ENCODE peak calls at places on chromosomes 7 and 10, in eight cellular contexts. One of them, this sample, is unnamed.

GRCh38 chr10:72812798-72813430 is 80.6 kb upstream of the OIT3 start:
- DNase-seq in H54: peak
- DNase-seq in stimulated activated naive CD8-positive, alpha-beta T cell treated with anti-CD3 and anti-CD28 coated beads, Interleukin-15, amount 100 ng/mL, for 72 hours: no peak
- DNase-seq in stimulated activated CD4-positive, alpha-beta T cell treated with anti-CD3 and anti-CD28 coated beads, Interleukin-12 subunit alpha, Interleukin-12 subunit beta, amount 100 ng/mL, for 4 hours: no peak
- DNase-seq in cardiac muscle cell: no peak
- DNase-seq in mucosa of descending colon: no peak
- DNase-seq in hippocampal formation: no peak
- DNase-seq in NCI-H460: no peak
- DNase-seq in this sample: no peak

GRCh38 chr10:61476529-61476928 is 23.3 kb upstream of the TMEM26 start:
- DNase-seq in hippocampal formation: no peak
- DNase-seq in NCI-H460: no peak
- DNase-seq in stimulated activated CD4-positive, alpha-beta T cell treated with anti-CD3 and anti-CD28 coated beads, Interleukin-12 subunit alpha, Interleukin-12 subunit beta, amount 100 ng/mL, for 4 hours: no peak
- DNase-seq in stimulated activated naive CD8-positive, alpha-beta T cell treated with anti-CD3 and anti-CD28 coated beads, Interleukin-15, amount 100 ng/mL, for 72 hours: no peak
- DNase-seq in mucosa of descending colon: no peak
- DNase-seq in cardiac muscle cell: no peak
- DNase-seq in H54: no peak
- DNase-seq in this sample: no peak

GRCh38 chr7:159118623-159119022 is 26.0 kb downstream of the VIPR2 start:
- DNase-seq in hippocampal formation: no peak
- DNase-seq in stimulated activated naive CD8-positive, alpha-beta T cell treated with anti-CD3 and anti-CD28 coated beads, Interleukin-15, amount 100 ng/mL, for 72 hours: no peak
- DNase-seq in cardiac muscle cell: no peak
- DNase-seq in NCI-H460: no peak
- DNase-seq in H54: no peak
- DNase-seq in stimulated activated CD4-positive, alpha-beta T cell treated with anti-CD3 and anti-CD28 coated beads, Interleukin-12 subunit alpha, Interleukin-12 subunit beta, amount 100 ng/mL, for 4 hours: no peak
- DNase-seq in mucosa of descending colon: no peak
- DNase-seq in this sample: no peak

GRCh38 chr10:24866615-24867583 is 85.5 kb downstream of the PRTFDC1 start:
- DNase-seq in H54: peak
- DNase-seq in mucosa of descending colon: no peak
- DNase-seq in hippocampal formation: peak
- DNase-seq in NCI-H460: peak
- DNase-seq in stimulated activated CD4-positive, alpha-beta T cell treated with anti-CD3 and anti-CD28 coated beads, Interleukin-12 subunit alpha, Interleukin-12 subunit beta, amount 100 ng/mL, for 4 hours: no peak
- DNase-seq in stimulated activated naive CD8-positive, alpha-beta T cell treated with anti-CD3 and anti-CD28 coated beads, Interleukin-15, amount 100 ng/mL, for 72 hours: no peak
- DNase-seq in cardiac muscle cell: no peak
- DNase-seq in this sample: no peak

GRCh38 chr7:155745737-155746136 is 66.5 kb downstream of the SHH start:
- DNase-seq in cardiac muscle cell: no peak
- DNase-seq in stimulated activated naive CD8-positive, alpha-beta T cell treated with anti-CD3 and anti-CD28 coated beads, Interleukin-15, amount 100 ng/mL, for 72 hours: no peak
- DNase-seq in mucosa of descending colon: no peak
- DNase-seq in stimulated activated CD4-positive, alpha-beta T cell treated with anti-CD3 and anti-CD28 coated beads, Interleukin-12 subunit alpha, Interleukin-12 subunit beta, amount 100 ng/mL, for 4 hours: no peak
- DNase-seq in H54: no peak
- DNase-seq in hippocampal formation: no peak
- DNase-seq in NCI-H460: no peak
- DNase-seq in this sample: no peak

GRCh38 chr7:12770227-12770975 is 83.0 kb downstream of the ARL4A start:
- DNase-seq in NCI-H460: no peak
- DNase-seq in stimulated activated CD4-positive, alpha-beta T cell treated with anti-CD3 and anti-CD28 coated beads, Interleukin-12 subunit alpha, Interleukin-12 subunit beta, amount 100 ng/mL, for 4 hours: no peak
- DNase-seq in H54: no peak
- DNase-seq in mucosa of descending colon: no peak
- DNase-seq in hippocampal formation: no peak
- DNase-seq in cardiac muscle cell: no peak
- DNase-seq in stimulated activated naive CD8-positive, alpha-beta T cell treated with anti-CD3 and anti-CD28 coated beads, Interleukin-15, amount 100 ng/mL, for 72 hours: no peak
- DNase-seq in this sample: no peak

GRCh38 chr7:73992104-73992562 is 35.8 kb upstream of the ELN start:
- DNase-seq in mucosa of descending colon: peak
- DNase-seq in NCI-H460: no peak
- DNase-seq in stimulated activated naive CD8-positive, alpha-beta T cell treated with anti-CD3 and anti-CD28 coated beads, Interleukin-15, amount 100 ng/mL, for 72 hours: no peak
- DNase-seq in H54: no peak
- DNase-seq in hippocampal formation: no peak
- DNase-seq in stimulated activated CD4-positive, alpha-beta T cell treated with anti-CD3 and anti-CD28 coated beads, Interleukin-12 subunit alpha, Interleukin-12 subunit beta, amount 100 ng/mL, for 4 hours: no peak
- DNase-seq in cardiac muscle cell: peak
- DNase-seq in this sample: peak

GRCh38 chr10:78200686-78201085 is 167.0 kb downstream of the RPS24 start:
- DNase-seq in H54: no peak
- DNase-seq in cardiac muscle cell: no peak
- DNase-seq in mucosa of descending colon: no peak
- DNase-seq in hippocampal formation: no peak
- DNase-seq in NCI-H460: no peak
- DNase-seq in stimulated activated CD4-positive, alpha-beta T cell treated with anti-CD3 and anti-CD28 coated beads, Interleukin-12 subunit alpha, Interleukin-12 subunit beta, amount 100 ng/mL, for 4 hours: no peak
- DNase-seq in stimulated activated naive CD8-positive, alpha-beta T cell treated with anti-CD3 and anti-CD28 coated beads, Interleukin-15, amount 100 ng/mL, for 72 hours: no peak
- DNase-seq in this sample: no peak

GRCh38 chr10:93921338-93921737 is 27.6 kb downstream of the SLC35G1 start:
- DNase-seq in mucosa of descending colon: no peak
- DNase-seq in hippocampal formation: no peak
- DNase-seq in cardiac muscle cell: no peak
- DNase-seq in NCI-H460: peak
- DNase-seq in H54: no peak
- DNase-seq in stimulated activated naive CD8-positive, alpha-beta T cell treated with anti-CD3 and anti-CD28 coated beads, Interleukin-15, amount 100 ng/mL, for 72 hours: peak
- DNase-seq in stimulated activated CD4-positive, alpha-beta T cell treated with anti-CD3 and anti-CD28 coated beads, Interleukin-12 subunit alpha, Interleukin-12 subunit beta, amount 100 ng/mL, for 4 hours: peak
- DNase-seq in this sample: no peak

GRCh38 chr7:121046893-121047468 is 58.5 kb downstream of the CPED1 start:
- DNase-seq in NCI-H460: no peak
- DNase-seq in mucosa of descending colon: no peak
- DNase-seq in cardiac muscle cell: no peak
- DNase-seq in stimulated activated naive CD8-positive, alpha-beta T cell treated with anti-CD3 and anti-CD28 coated beads, Interleukin-15, amount 100 ng/mL, for 72 hours: no peak
- DNase-seq in H54: no peak
- DNase-seq in hippocampal formation: no peak
- DNase-seq in stimulated activated CD4-positive, alpha-beta T cell treated with anti-CD3 and anti-CD28 coated beads, Interleukin-12 subunit alpha, Interleukin-12 subunit beta, amount 100 ng/mL, for 4 hours: no peak
- DNase-seq in this sample: no peak

GRCh38 chr10:133258066-133258817 is 18.4 kb downstream of the ADAM8 start:
- DNase-seq in NCI-H460: no peak
- DNase-seq in stimulated activated naive CD8-positive, alpha-beta T cell treated with anti-CD3 and anti-CD28 coated beads, Interleukin-15, amount 100 ng/mL, for 72 hours: peak
- DNase-seq in mucosa of descending colon: peak
- DNase-seq in stimulated activated CD4-positive, alpha-beta T cell treated with anti-CD3 and anti-CD28 coated beads, Interleukin-12 subunit alpha, Interleukin-12 subunit beta, amount 100 ng/mL, for 4 hours: no peak
- DNase-seq in H54: no peak
- DNase-seq in cardiac muscle cell: no peak
- DNase-seq in hippocampal formation: no peak
- DNase-seq in this sample: no peak

GRCh38 chr10:97366572-97366971 is 32.0 kb upstream of the FRAT2 start:
- DNase-seq in stimulated activated naive CD8-positive, alpha-beta T cell treated with anti-CD3 and anti-CD28 coated beads, Interleukin-15, amount 100 ng/mL, for 72 hours: no peak
- DNase-seq in cardiac muscle cell: no peak
- DNase-seq in NCI-H460: no peak
- DNase-seq in stimulated activated CD4-positive, alpha-beta T cell treated with anti-CD3 and anti-CD28 coated beads, Interleukin-12 subunit alpha, Interleukin-12 subunit beta, amount 100 ng/mL, for 4 hours: no peak
- DNase-seq in mucosa of descending colon: no peak
- DNase-seq in H54: no peak
- DNase-seq in hippocampal formation: no peak
- DNase-seq in this sample: no peak

GRCh38 chr10:94546058-94546595 is 539 bp downstream of the HELLS start:
- DNase-seq in cardiac muscle cell: peak
- DNase-seq in stimulated activated naive CD8-positive, alpha-beta T cell treated with anti-CD3 and anti-CD28 coated beads, Interleukin-15, amount 100 ng/mL, for 72 hours: peak
- DNase-seq in mucosa of descending colon: no peak
- DNase-seq in NCI-H460: no peak
- DNase-seq in stimulated activated CD4-positive, alpha-beta T cell treated with anti-CD3 and anti-CD28 coated beads, Interleukin-12 subunit alpha, Interleukin-12 subunit beta, amount 100 ng/mL, for 4 hours: peak
- DNase-seq in hippocampal formation: no peak
- DNase-seq in H54: peak
- DNase-seq in this sample: no peak

GRCh38 chr7:36723951-36724664 is at the start of gene AOAH:
- DNase-seq in stimulated activated naive CD8-positive, alpha-beta T cell treated with anti-CD3 and anti-CD28 coated beads, Interleukin-15, amount 100 ng/mL, for 72 hours: peak
- DNase-seq in cardiac muscle cell: no peak
- DNase-seq in mucosa of descending colon: peak
- DNase-seq in stimulated activated CD4-positive, alpha-beta T cell treated with anti-CD3 and anti-CD28 coated beads, Interleukin-12 subunit alpha, Interleukin-12 subunit beta, amount 100 ng/mL, for 4 hours: peak
- DNase-seq in NCI-H460: no peak
- DNase-seq in H54: no peak
- DNase-seq in hippocampal formation: no peak
- DNase-seq in this sample: no peak

GRCh38 chr10:124097883-124098282 is 4.5 kb upstream of the CHST15 start:
- DNase-seq in stimulated activated CD4-positive, alpha-beta T cell treated with anti-CD3 and anti-CD28 coated beads, Interleukin-12 subunit alpha, Interleukin-12 subunit beta, amount 100 ng/mL, for 4 hours: no peak
- DNase-seq in cardiac muscle cell: no peak
- DNase-seq in H54: no peak
- DNase-seq in NCI-H460: no peak
- DNase-seq in stimulated activated naive CD8-positive, alpha-beta T cell treated with anti-CD3 and anti-CD28 coated beads, Interleukin-15, amount 100 ng/mL, for 72 hours: no peak
- DNase-seq in hippocampal formation: no peak
- DNase-seq in mucosa of descending colon: no peak
- DNase-seq in this sample: no peak

GRCh38 chr7:114889646-114890285 is 32.1 kb upstream of the MDFIC start:
- DNase-seq in H54: peak
- DNase-seq in NCI-H460: peak
- DNase-seq in cardiac muscle cell: no peak
- DNase-seq in mucosa of descending colon: no peak
- DNase-seq in stimulated activated CD4-positive, alpha-beta T cell treated with anti-CD3 and anti-CD28 coated beads, Interleukin-12 subunit alpha, Interleukin-12 subunit beta, amount 100 ng/mL, for 4 hours: no peak
- DNase-seq in stimulated activated naive CD8-positive, alpha-beta T cell treated with anti-CD3 and anti-CD28 coated beads, Interleukin-15, amount 100 ng/mL, for 72 hours: peak
- DNase-seq in hippocampal formation: no peak
- DNase-seq in this sample: peak

GRCh38 chr10:79285315-79286185 is 61.7 kb upstream of the PPIF start:
- DNase-seq in NCI-H460: no peak
- DNase-seq in mucosa of descending colon: no peak
- DNase-seq in stimulated activated CD4-positive, alpha-beta T cell treated with anti-CD3 and anti-CD28 coated beads, Interleukin-12 subunit alpha, Interleukin-12 subunit beta, amount 100 ng/mL, for 4 hours: no peak
- DNase-seq in cardiac muscle cell: no peak
- DNase-seq in H54: no peak
- DNase-seq in stimulated activated naive CD8-positive, alpha-beta T cell treated with anti-CD3 and anti-CD28 coated beads, Interleukin-15, amount 100 ng/mL, for 72 hours: peak
- DNase-seq in hippocampal formation: no peak
- DNase-seq in this sample: no peak

GRCh38 chr10:71868192-71868697 is 17.2 kb upstream of the PSAP start:
- DNase-seq in stimulated activated CD4-positive, alpha-beta T cell treated with anti-CD3 and anti-CD28 coated beads, Interleukin-12 subunit alpha, Interleukin-12 subunit beta, amount 100 ng/mL, for 4 hours: no peak
- DNase-seq in stimulated activated naive CD8-positive, alpha-beta T cell treated with anti-CD3 and anti-CD28 coated beads, Interleukin-15, amount 100 ng/mL, for 72 hours: no peak
- DNase-seq in NCI-H460: peak
- DNase-seq in mucosa of descending colon: peak
- DNase-seq in cardiac muscle cell: no peak
- DNase-seq in H54: peak
- DNase-seq in hippocampal formation: no peak
- DNase-seq in this sample: no peak

GRCh38 chr7:22864855-22865606 is 42.4 kb upstream of the TOMM7 start:
- DNase-seq in NCI-H460: no peak
- DNase-seq in hippocampal formation: no peak
- DNase-seq in stimulated activated naive CD8-positive, alpha-beta T cell treated with anti-CD3 and anti-CD28 coated beads, Interleukin-15, amount 100 ng/mL, for 72 hours: no peak
- DNase-seq in H54: no peak
- DNase-seq in cardiac muscle cell: no peak
- DNase-seq in stimulated activated CD4-positive, alpha-beta T cell treated with anti-CD3 and anti-CD28 coated beads, Interleukin-12 subunit alpha, Interleukin-12 subunit beta, amount 100 ng/mL, for 4 hours: no peak
- DNase-seq in mucosa of descending colon: no peak
- DNase-seq in this sample: no peak

GRCh38 chr10:51047857-51048256 is 26.4 kb upstream of the PRKG1 start:
- DNase-seq in mucosa of descending colon: no peak
- DNase-seq in stimulated activated CD4-positive, alpha-beta T cell treated with anti-CD3 and anti-CD28 coated beads, Interleukin-12 subunit alpha, Interleukin-12 subunit beta, amount 100 ng/mL, for 4 hours: no peak
- DNase-seq in H54: no peak
- DNase-seq in cardiac muscle cell: no peak
- DNase-seq in NCI-H460: no peak
- DNase-seq in stimulated activated naive CD8-positive, alpha-beta T cell treated with anti-CD3 and anti-CD28 coated beads, Interleukin-15, amount 100 ng/mL, for 72 hours: no peak
- DNase-seq in hippocampal formation: no peak
- DNase-seq in this sample: no peak

GRCh38 chr10:21056461-21056860 is 159.3 kb upstream of the NEBL start:
- DNase-seq in H54: no peak
- DNase-seq in mucosa of descending colon: no peak
- DNase-seq in stimulated activated naive CD8-positive, alpha-beta T cell treated with anti-CD3 and anti-CD28 coated beads, Interleukin-15, amount 100 ng/mL, for 72 hours: no peak
- DNase-seq in NCI-H460: no peak
- DNase-seq in cardiac muscle cell: no peak
- DNase-seq in hippocampal formation: no peak
- DNase-seq in stimulated activated CD4-positive, alpha-beta T cell treated with anti-CD3 and anti-CD28 coated beads, Interleukin-12 subunit alpha, Interleukin-12 subunit beta, amount 100 ng/mL, for 4 hours: no peak
- DNase-seq in this sample: no peak

GRCh38 chr7:1961776-1962276 is 270.9 kb downstream of the MAD1L1 start:
- DNase-seq in stimulated activated CD4-positive, alpha-beta T cell treated with anti-CD3 and anti-CD28 coated beads, Interleukin-12 subunit alpha, Interleukin-12 subunit beta, amount 100 ng/mL, for 4 hours: no peak
- DNase-seq in H54: no peak
- DNase-seq in hippocampal formation: no peak
- DNase-seq in NCI-H460: no peak
- DNase-seq in stimulated activated naive CD8-positive, alpha-beta T cell treated with anti-CD3 and anti-CD28 coated beads, Interleukin-15, amount 100 ng/mL, for 72 hours: peak
- DNase-seq in mucosa of descending colon: no peak
- DNase-seq in cardiac muscle cell: no peak
- DNase-seq in this sample: peak

GRCh38 chr7:240887-241421 is 48.6 kb downstream of the FAM20C start:
- DNase-seq in H54: peak
- DNase-seq in mucosa of descending colon: no peak
- DNase-seq in hippocampal formation: no peak
- DNase-seq in stimulated activated naive CD8-positive, alpha-beta T cell treated with anti-CD3 and anti-CD28 coated beads, Interleukin-15, amount 100 ng/mL, for 72 hours: no peak
- DNase-seq in stimulated activated CD4-positive, alpha-beta T cell treated with anti-CD3 and anti-CD28 coated beads, Interleukin-12 subunit alpha, Interleukin-12 subunit beta, amount 100 ng/mL, for 4 hours: no peak
- DNase-seq in cardiac muscle cell: no peak
- DNase-seq in NCI-H460: no peak
- DNase-seq in this sample: no peak

GRCh38 chr7:80902035-80902434 is 16.8 kb downstream of the SEMA3C start:
- DNase-seq in mucosa of descending colon: no peak
- DNase-seq in cardiac muscle cell: no peak
- DNase-seq in stimulated activated naive CD8-positive, alpha-beta T cell treated with anti-CD3 and anti-CD28 coated beads, Interleukin-15, amount 100 ng/mL, for 72 hours: no peak
- DNase-seq in H54: no peak
- DNase-seq in stimulated activated CD4-positive, alpha-beta T cell treated with anti-CD3 and anti-CD28 coated beads, Interleukin-12 subunit alpha, Interleukin-12 subunit beta, amount 100 ng/mL, for 4 hours: no peak
- DNase-seq in hippocampal formation: no peak
- DNase-seq in NCI-H460: no peak
- DNase-seq in this sample: no peak

GRCh38 chr7:44881610-44882009 is 3.7 kb downstream of the PURB start:
- DNase-seq in stimulated activated CD4-positive, alpha-beta T cell treated with anti-CD3 and anti-CD28 coated beads, Interleukin-12 subunit alpha, Interleukin-12 subunit beta, amount 100 ng/mL, for 4 hours: no peak
- DNase-seq in H54: no peak
- DNase-seq in hippocampal formation: no peak
- DNase-seq in cardiac muscle cell: peak
- DNase-seq in stimulated activated naive CD8-positive, alpha-beta T cell treated with anti-CD3 and anti-CD28 coated beads, Interleukin-15, amount 100 ng/mL, for 72 hours: no peak
- DNase-seq in mucosa of descending colon: no peak
- DNase-seq in NCI-H460: no peak
- DNase-seq in this sample: no peak

GRCh38 chr7:47492720-47493119 is 89.2 kb downstream of the TNS3 start:
- DNase-seq in cardiac muscle cell: no peak
- DNase-seq in H54: no peak
- DNase-seq in stimulated activated naive CD8-positive, alpha-beta T cell treated with anti-CD3 and anti-CD28 coated beads, Interleukin-15, amount 100 ng/mL, for 72 hours: no peak
- DNase-seq in NCI-H460: no peak
- DNase-seq in stimulated activated CD4-positive, alpha-beta T cell treated with anti-CD3 and anti-CD28 coated beads, Interleukin-12 subunit alpha, Interleukin-12 subunit beta, amount 100 ng/mL, for 4 hours: no peak
- DNase-seq in mucosa of descending colon: no peak
- DNase-seq in hippocampal formation: no peak
- DNase-seq in this sample: no peak

GRCh38 chr7:11182736-11183135 is 209.1 kb downstream of the PHF14 start:
- DNase-seq in mucosa of descending colon: no peak
- DNase-seq in NCI-H460: no peak
- DNase-seq in hippocampal formation: no peak
- DNase-seq in H54: no peak
- DNase-seq in stimulated activated CD4-positive, alpha-beta T cell treated with anti-CD3 and anti-CD28 coated beads, Interleukin-12 subunit alpha, Interleukin-12 subunit beta, amount 100 ng/mL, for 4 hours: no peak
- DNase-seq in stimulated activated naive CD8-positive, alpha-beta T cell treated with anti-CD3 and anti-CD28 coated beads, Interleukin-15, amount 100 ng/mL, for 72 hours: no peak
- DNase-seq in cardiac muscle cell: no peak
- DNase-seq in this sample: no peak

GRCh38 chr10:35208949-35209613 is 82.4 kb downstream of the CREM start:
- DNase-seq in H54: no peak
- DNase-seq in stimulated activated CD4-positive, alpha-beta T cell treated with anti-CD3 and anti-CD28 coated beads, Interleukin-12 subunit alpha, Interleukin-12 subunit beta, amount 100 ng/mL, for 4 hours: no peak
- DNase-seq in stimulated activated naive CD8-positive, alpha-beta T cell treated with anti-CD3 and anti-CD28 coated beads, Interleukin-15, amount 100 ng/mL, for 72 hours: no peak
- DNase-seq in hippocampal formation: peak
- DNase-seq in NCI-H460: no peak
- DNase-seq in cardiac muscle cell: no peak
- DNase-seq in mucosa of descending colon: no peak
- DNase-seq in this sample: no peak

GRCh38 chr10:10685566-10685965 is 332.1 kb upstream of the CELF2 start:
- DNase-seq in stimulated activated naive CD8-positive, alpha-beta T cell treated with anti-CD3 and anti-CD28 coated beads, Interleukin-15, amount 100 ng/mL, for 72 hours: no peak
- DNase-seq in mucosa of descending colon: no peak
- DNase-seq in cardiac muscle cell: no peak
- DNase-seq in stimulated activated CD4-positive, alpha-beta T cell treated with anti-CD3 and anti-CD28 coated beads, Interleukin-12 subunit alpha, Interleukin-12 subunit beta, amount 100 ng/mL, for 4 hours: no peak
- DNase-seq in NCI-H460: no peak
- DNase-seq in hippocampal formation: no peak
- DNase-seq in H54: no peak
- DNase-seq in this sample: no peak

GRCh38 chr7:602341-603141 is 82.9 kb upstream of the PDGFA start:
- DNase-seq in hippocampal formation: no peak
- DNase-seq in stimulated activated CD4-positive, alpha-beta T cell treated with anti-CD3 and anti-CD28 coated beads, Interleukin-12 subunit alpha, Interleukin-12 subunit beta, amount 100 ng/mL, for 4 hours: peak
- DNase-seq in cardiac muscle cell: no peak
- DNase-seq in NCI-H460: no peak
- DNase-seq in stimulated activated naive CD8-positive, alpha-beta T cell treated with anti-CD3 and anti-CD28 coated beads, Interleukin-15, amount 100 ng/mL, for 72 hours: peak
- DNase-seq in H54: no peak
- DNase-seq in mucosa of descending colon: peak
- DNase-seq in this sample: no peak

GRCh38 chr10:5546891-5547683 is 22.3 kb downstream of the CALML3 start:
- DNase-seq in stimulated activated CD4-positive, alpha-beta T cell treated with anti-CD3 and anti-CD28 coated beads, Interleukin-12 subunit alpha, Interleukin-12 subunit beta, amount 100 ng/mL, for 4 hours: no peak
- DNase-seq in stimulated activated naive CD8-positive, alpha-beta T cell treated with anti-CD3 and anti-CD28 coated beads, Interleukin-15, amount 100 ng/mL, for 72 hours: no peak
- DNase-seq in NCI-H460: no peak
- DNase-seq in hippocampal formation: no peak
- DNase-seq in cardiac muscle cell: no peak
- DNase-seq in mucosa of descending colon: peak
- DNase-seq in H54: peak
- DNase-seq in this sample: no peak

GRCh38 chr10:110864662-110865140 is 7.0 kb upstream of the PDCD4 start:
- DNase-seq in stimulated activated naive CD8-positive, alpha-beta T cell treated with anti-CD3 and anti-CD28 coated beads, Interleukin-15, amount 100 ng/mL, for 72 hours: peak
- DNase-seq in NCI-H460: no peak
- DNase-seq in stimulated activated CD4-positive, alpha-beta T cell treated with anti-CD3 and anti-CD28 coated beads, Interleukin-12 subunit alpha, Interleukin-12 subunit beta, amount 100 ng/mL, for 4 hours: no peak
- DNase-seq in mucosa of descending colon: no peak
- DNase-seq in H54: no peak
- DNase-seq in cardiac muscle cell: no peak
- DNase-seq in hippocampal formation: peak
- DNase-seq in this sample: no peak

GRCh38 chr10:56662765-56663447 is 301.8 kb upstream of the ZWINT start:
- DNase-seq in hippocampal formation: no peak
- DNase-seq in H54: no peak
- DNase-seq in stimulated activated naive CD8-positive, alpha-beta T cell treated with anti-CD3 and anti-CD28 coated beads, Interleukin-15, amount 100 ng/mL, for 72 hours: no peak
- DNase-seq in NCI-H460: no peak
- DNase-seq in mucosa of descending colon: no peak
- DNase-seq in cardiac muscle cell: no peak
- DNase-seq in stimulated activated CD4-positive, alpha-beta T cell treated with anti-CD3 and anti-CD28 coated beads, Interleukin-12 subunit alpha, Interleukin-12 subunit beta, amount 100 ng/mL, for 4 hours: no peak
- DNase-seq in this sample: no peak

GRCh38 chr7:32536585-32536984 is 41.3 kb downstream of the AVL9 start:
- DNase-seq in mucosa of descending colon: no peak
- DNase-seq in stimulated activated naive CD8-positive, alpha-beta T cell treated with anti-CD3 and anti-CD28 coated beads, Interleukin-15, amount 100 ng/mL, for 72 hours: no peak
- DNase-seq in stimulated activated CD4-positive, alpha-beta T cell treated with anti-CD3 and anti-CD28 coated beads, Interleukin-12 subunit alpha, Interleukin-12 subunit beta, amount 100 ng/mL, for 4 hours: no peak
- DNase-seq in H54: peak
- DNase-seq in NCI-H460: no peak
- DNase-seq in cardiac muscle cell: no peak
- DNase-seq in hippocampal formation: no peak
- DNase-seq in this sample: peak

This sample was measured in AG09319.